ENCODE peak calls at places on chromosomes 4 and X, in seven cellular contexts. Z is psoas muscle, G is heart left ventricle, W is breast epithelium, T is thyroid gland, X is adrenal gland, I is suprapubic skin. R is an unnamed sample. For H3K4me1, the result is how much of the 10 kb centered on the place peaks cover.

GRCh38 chrX:136227948-136228584 is 23.1 kb downstream of the MAP7D3 start:
- DNase-seq in Z (no peak), G (no peak), W (no peak), T (no peak), X (no peak), I (no peak), R (no peak)

GRCh38 chr4:100348472-100348871 is 158.2 kb upstream of the DDIT4L start:
- DNase-seq in Z (no peak), G (no peak), W (no peak), T (no peak), X (no peak), I (no peak), R (no peak)

GRCh38 chrX:154541896-154542722 is 4.5 kb downstream of the G6PD start:
- DNase-seq in Z (peak), G (peak), W (peak), T (peak), X (peak), I (peak), R (peak)

GRCh38 chr4:1049591-1049905 is 38.1 kb downstream of the FGFRL1 start:
- DNase-seq in Z (peak), G (peak), W (peak), T (peak), X (no peak), I (peak), R (peak)

GRCh38 chr4:52376107-52376704 is 282.9 kb downstream of the USP46 start:
- DNase-seq in Z (no peak), G (no peak), W (no peak), T (peak), X (no peak), I (no peak), R (no peak)

GRCh38 chr4:3643518-3644433 is 111.6 kb upstream of the LRPAP1 start:
- DNase-seq in Z (no peak), G (no peak), W (no peak), T (no peak), X (no peak), I (no peak), R (no peak)

GRCh38 chrX:115560978-115561604 is at the start of gene PLS3:
- DNase-seq in Z (peak), G (peak), W (peak), T (peak), X (peak), I (peak), R (peak)

GRCh38 chr4:5923306-5923830 is 30.5 kb upstream of the CRMP1 start:
- DNase-seq in Z (no peak), G (no peak), W (no peak), T (no peak), X (no peak), I (no peak), R (no peak)

GRCh38 chrX:71541546-71542022 is 8.7 kb downstream of the OGT start:
- DNase-seq in Z (no peak), G (no peak), W (no peak), T (no peak), X (no peak), I (no peak), R (no peak)

GRCh38 chrX:70313503-70313902 is 23.6 kb downstream of the KIF4A start:
- DNase-seq in Z (no peak), G (no peak), W (no peak), T (no peak), X (no peak), I (no peak), R (no peak)

GRCh38 chrX:38800981-38801845 is at the start of gene MID1IP1:
- DNase-seq in Z (peak), G (peak), W (peak), T (peak), X (peak), I (peak), R (peak)

GRCh38 chrX:24392709-24393108 is 32.3 kb downstream of the SUPT20HL1 start:
- DNase-seq in Z (no peak), G (peak), W (no peak), T (no peak), X (no peak), I (no peak), R (peak)

GRCh38 chrX:110037181-110037580 is 34.3 kb downstream of the TMEM164 start:
- DNase-seq in Z (no peak), G (no peak), W (no peak), T (no peak), X (no peak), I (no peak), R (no peak)

GRCh38 chrX:41779058-41779564 is 55.1 kb downstream of the GPR82 start:
- DNase-seq in Z (no peak), G (no peak), W (no peak), T (no peak), X (no peak), I (no peak), R (no peak)

GRCh38 chr4:41192136-41192535 is 22.2 kb downstream of the APBB2 start:
- DNase-seq in Z (no peak), G (no peak), W (no peak), T (no peak), X (no peak), I (no peak), R (no peak)

GRCh38 chr4:82480786-82481317 is 50.5 kb downstream of the ENOPH1 start:
- DNase-seq in Z (no peak), G (no peak), W (no peak), T (no peak), X (no peak), I (no peak), R (no peak)

GRCh38 chrX:110795645-110796510 is at the start of gene CHRDL1:
- DNase-seq in Z (peak), G (peak), W (no peak), T (peak), X (no peak), I (peak), R (peak)

GRCh38 chrX:115561605-115562491 is 874 bp downstream of the PLS3 start:
- DNase-seq in Z (peak), G (peak), W (no peak), T (peak), X (peak), I (peak), R (peak)

GRCh38 chr4:69907151-69907550 is 23.7 kb upstream of the CSN1S1 start:
- DNase-seq in Z (no peak), G (no peak), W (no peak), T (no peak), X (no peak), I (no peak), R (no peak)

GRCh38 chrX:8815460-8816065 is 14.4 kb upstream of the FAM9A start:
- DNase-seq in Z (no peak), G (no peak), W (no peak), T (no peak), X (no peak), I (no peak), R (no peak)

GRCh38 chr4:155026715-155027114 is 181.7 kb upstream of the NPY2R start:
- DNase-seq in Z (no peak), G (no peak), W (no peak), T (no peak), X (no peak), I (no peak), R (no peak)

GRCh38 chr4:155025762-155026457 is 182.5 kb upstream of the NPY2R start:
- DNase-seq in Z (no peak), G (no peak), W (no peak), T (peak), X (no peak), I (no peak), R (peak)
- TF ChIP-seq CTCF in Z (no peak), G (peak), W (no peak), T (peak), X (peak), I (no peak), R (peak)

DNA sequence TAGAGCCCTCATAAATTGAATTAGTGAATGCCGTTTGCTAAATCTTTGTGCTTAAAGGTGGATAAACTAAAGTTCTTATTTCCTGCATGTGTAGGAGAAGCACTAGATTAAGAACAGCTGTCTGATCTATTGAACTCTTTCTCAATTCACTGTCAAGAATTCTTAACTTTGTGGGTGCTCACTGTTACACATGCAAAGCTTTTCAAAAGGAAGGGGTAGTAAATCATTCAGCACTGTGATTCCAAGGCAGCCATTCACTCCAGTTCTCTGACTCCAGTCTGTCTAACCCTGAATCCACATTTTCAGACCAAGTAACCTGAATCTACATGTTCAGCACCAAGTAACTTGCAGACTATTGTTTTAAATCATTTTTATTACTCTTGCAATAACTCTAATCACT is 1520.0 kb downstream of the PCDH18 start:
- DNase-seq in Z (no peak), G (no peak), W (no peak), T (no peak), X (no peak), I (no peak), R (no peak)
- H3K4me1 ChIP-seq in Z (under half), G (under half), W (under half), T (under half), X (under half), I (under half), R (under half)

DNA sequence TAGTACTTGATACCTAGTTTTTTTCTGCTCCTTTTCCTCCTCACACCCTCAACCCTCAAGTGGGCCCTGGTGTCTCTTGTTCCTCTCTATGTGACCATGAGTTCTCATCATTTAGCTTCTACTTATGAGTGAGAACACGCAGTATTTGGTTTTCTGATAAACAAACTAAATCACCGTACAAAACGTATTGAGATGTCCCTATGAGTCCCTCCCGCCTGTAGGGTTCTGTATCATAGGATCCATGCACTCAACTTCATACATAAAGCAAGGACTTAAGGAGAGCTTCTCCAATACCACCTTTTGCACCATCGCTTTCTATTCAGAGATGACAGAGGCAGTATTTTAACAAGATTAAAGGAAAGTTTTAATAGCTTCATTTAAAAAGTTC is 550 bp upstream of the RAB9A start:
- DNase-seq in Z (no peak), G (no peak), W (no peak), T (no peak), X (no peak), I (no peak), R (no peak)
- H3K4me3 ChIP-seq in Z (peak), G (peak), W (peak), T (no peak), X (peak), I (peak), R (peak)

GRCh38 chr4:155941085-155941484 is 12.6 kb downstream of the CTSO start:
- DNase-seq in Z (no peak), G (no peak), W (no peak), T (no peak), X (no peak), I (no peak), R (no peak)
- TF ChIP-seq CTCF in Z (no peak), G (no peak), W (no peak), T (no peak), X (no peak), I (no peak), R (no peak)

GRCh38 chr4:7646384-7647061 is 211.8 kb upstream of the PSAPL1 start:
- DNase-seq in Z (no peak), G (no peak), W (no peak), T (no peak), X (no peak), I (no peak), R (no peak)
- H3K4me1 ChIP-seq in Z (under half), G (under half), W (under half), T (under half), X (under half), I (under half), R (under half)

GRCh38 chr4:159357350-159357749 is 254.5 kb downstream of the RAPGEF2 start:
- DNase-seq in Z (no peak), G (no peak), W (no peak), T (no peak), X (no peak), I (no peak), R (no peak)

GRCh38 chr4:159360549-159360948 is 257.7 kb downstream of the RAPGEF2 start:
- DNase-seq in Z (no peak), G (no peak), W (no peak), T (no peak), X (no peak), I (no peak), R (no peak)

GRCh38 chr4:159355456-159355855 is 252.6 kb downstream of the RAPGEF2 start:
- DNase-seq in Z (no peak), G (no peak), W (no peak), T (no peak), X (no peak), I (no peak), R (no peak)

GRCh38 chr4:159353422-159354116 is 250.7 kb downstream of the RAPGEF2 start:
- DNase-seq in Z (no peak), G (peak), W (no peak), T (no peak), X (no peak), I (no peak), R (peak)

DNA sequence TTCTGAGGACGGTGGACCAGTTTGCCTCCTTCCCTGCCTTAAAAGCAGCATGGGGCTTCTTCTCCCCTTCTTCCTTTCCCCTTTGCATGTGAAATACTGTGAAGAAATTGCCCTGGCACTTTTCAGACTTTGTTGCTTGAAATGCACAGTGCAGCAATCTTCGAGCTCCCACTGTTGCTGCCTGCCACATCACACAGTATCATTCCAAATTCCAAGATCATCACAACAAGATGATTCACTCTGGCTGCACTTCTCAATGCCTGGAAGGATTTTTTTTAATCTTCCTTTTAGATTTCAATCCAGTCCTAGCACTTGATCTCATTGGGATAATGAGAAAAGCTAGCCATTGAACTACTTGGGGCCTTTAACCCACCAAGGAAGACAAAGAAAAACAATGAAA is 255.3 kb downstream of the RAPGEF2 start:
- DNase-seq in Z (no peak), G (no peak), W (no peak), T (no peak), X (no peak), I (no peak), R (no peak)
- H3K4me3 ChIP-seq in Z (no peak), G (no peak), W (no peak), T (no peak), X (no peak), I (no peak), R (no peak)

DNA sequence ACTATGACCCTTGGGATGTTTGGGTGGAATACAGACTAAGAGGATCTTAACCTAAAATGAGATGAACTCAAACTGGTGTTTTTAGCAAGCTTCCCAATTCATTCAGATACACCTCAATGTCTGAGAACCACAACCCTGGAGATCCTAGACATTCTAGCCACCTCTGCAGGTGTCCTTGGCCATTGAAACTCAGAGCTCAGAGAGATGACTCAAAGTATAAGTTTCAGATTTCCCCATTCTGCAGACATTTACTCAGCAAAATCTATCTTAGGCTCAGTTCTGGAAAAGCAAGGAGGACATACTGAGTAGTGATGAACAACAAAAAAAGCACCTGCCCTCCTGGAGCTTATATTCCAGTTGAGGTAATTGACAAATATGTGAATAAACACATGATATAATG is 47.8 kb downstream of the COMMD8 start:
- DNase-seq in Z (no peak), G (no peak), W (no peak), T (no peak), X (no peak), I (no peak), R (no peak)
- TF ChIP-seq CTCF in Z (no peak), G (no peak), W (no peak), T (no peak), X (no peak), I (no peak), R (no peak)

GRCh38 chr4:153223935-153224334 is 19.7 kb downstream of the TRIM2 start:
- DNase-seq in Z (no peak), G (no peak), W (no peak), T (peak), X (no peak), I (no peak), R (no peak)
- H3K4me1 ChIP-seq in Z (under half), G (under half), W (under half), T (under half), X (under half), I (under half), R (half or more)

R was measured in left ventricle myocardium inferior.